ENCODE peak calls at places on chromosomes 13 and 19, in nine cellular contexts. R, I, G, W, X, V, Z, M and A are unnamed samples. For H3K9me3, the result is how much of the 10 kb centered on the place peaks cover.

GRCh38 chr19:50565984-50566903 is 2.0 kb downstream of the LRRC4B start:
- DNase-seq in R (no peak), I (no peak), G (no peak), W (no peak), X (no peak), V (no peak), Z (no peak), M (no peak), A (no peak)

GRCh38 chr19:45492627-45493470 is 4.0 kb downstream of the RTN2 start:
- DNase-seq in R (no peak), I (no peak), G (peak), W (no peak), X (no peak), V (no peak), Z (no peak), M (no peak), A (peak)

GRCh38 chr13:110173247-110173818 is 133.6 kb downstream of the COL4A1 start:
- DNase-seq in R (no peak), I (no peak), G (no peak), W (no peak), X (no peak), V (no peak), Z (no peak), M (no peak), A (no peak)

GRCh38 chr13:40186636-40187323 is 479.7 kb downstream of the FOXO1 start:
- DNase-seq in R (no peak), I (no peak), G (no peak), W (no peak), X (no peak), V (no peak), Z (no peak), M (no peak), A (no peak)

GRCh38 chr13:99380921-99381645 is 73.9 kb upstream of the GPR183 start:
- DNase-seq in R (no peak), I (no peak), G (no peak), W (no peak), X (no peak), V (no peak), Z (peak), M (no peak), A (no peak)

GRCh38 chr13:110965755-110966134 is 50.9 kb upstream of the ANKRD10 start:
- DNase-seq in R (no peak), I (no peak), G (no peak), W (no peak), X (no peak), V (no peak), Z (no peak), M (no peak), A (no peak)

GRCh38 chr19:38684078-38684861 is 36.8 kb downstream of the ACTN4 start:
- DNase-seq in R (peak), I (peak), G (no peak), W (peak), X (no peak), V (peak), Z (no peak), M (no peak), A (peak)

GRCh38 chr13:87999791-88000190 is 328.6 kb downstream of the SLITRK5 start:
- DNase-seq in R (no peak), I (no peak), G (no peak), W (no peak), X (no peak), V (no peak), Z (no peak), M (no peak), A (no peak)

GRCh38 chr13:29456419-29456818 is 139.1 kb downstream of the SLC7A1 start:
- DNase-seq in R (no peak), I (no peak), G (no peak), W (no peak), X (no peak), V (no peak), Z (no peak), M (no peak), A (no peak)

GRCh38 chr19:9881720-9882119 is 46.6 kb downstream of the PIN1 start:
- DNase-seq in R (no peak), I (no peak), G (no peak), W (no peak), X (no peak), V (no peak), Z (no peak), M (no peak), A (no peak)

GRCh38 chr19:1007852-1008251 is 7.6 kb downstream of the GRIN3B start:
- DNase-seq in R (no peak), I (no peak), G (no peak), W (no peak), X (no peak), V (no peak), Z (no peak), M (no peak), A (no peak)

GRCh38 chr19:15177269-15178116 is 23.3 kb downstream of the NOTCH3 start:
- DNase-seq in R (no peak), I (peak), G (peak), W (peak), X (no peak), V (peak), Z (peak), M (peak), A (peak)
- H3K27ac ChIP-seq in R (peak), I (peak), G (no peak), W (no peak), X (no peak), V (no peak), Z (no peak), M (no peak), A (peak)

GRCh38 chr19:33280351-33280921 is 21.9 kb downstream of the CEBPA start:
- DNase-seq in R (no peak), I (no peak), G (no peak), W (no peak), X (no peak), V (no peak), Z (no peak), M (no peak), A (no peak)
- H3K9me3 ChIP-seq in R (under half), I (under half), G (under half), W (under half), X (under half), V (under half), Z (under half), M (under half), A (under half)

DNA sequence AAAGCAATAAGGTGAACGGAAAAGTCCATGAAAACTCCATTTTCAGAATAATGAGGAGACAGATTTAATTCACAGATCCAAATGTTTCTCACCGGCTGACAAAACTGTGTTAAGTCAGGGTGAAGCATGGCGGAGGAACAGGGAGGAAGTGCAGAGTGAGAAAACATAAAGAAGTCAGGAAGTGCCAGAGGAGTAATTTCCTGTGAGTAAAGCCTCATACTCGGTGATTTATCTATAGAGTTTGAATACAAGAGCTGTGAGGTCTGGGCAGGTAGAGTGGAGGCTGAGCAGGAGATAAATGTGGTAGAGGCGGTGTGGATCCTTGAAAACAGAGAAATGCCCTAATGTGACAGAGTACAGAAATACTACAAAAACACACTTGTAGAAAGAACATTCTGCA is 11.4 kb downstream of the CARD8 start:
- DNase-seq in R (no peak), I (no peak), G (no peak), W (no peak), X (no peak), V (no peak), Z (peak), M (peak), A (no peak)
- H3K27ac ChIP-seq in R (no peak), I (no peak), G (peak), W (peak), X (no peak), V (no peak), Z (no peak), M (peak), A (no peak)

GRCh38 chr13:105262579-105262978 is 1272.9 kb downstream of the EFNB2 start:
- DNase-seq in R (no peak), I (no peak), G (no peak), W (no peak), X (no peak), V (no peak), Z (no peak), M (no peak), A (no peak)
- H3K9me3 ChIP-seq in R (under half), I (under half), G (under half), W (under half), X (under half), V (under half), Z (under half), M (under half), A (under half)